ENCODE peak calls at places on chromosomes 11 and 22, in seven cellular contexts. A, U, B, D, H, L and X are unnamed samples.

GRCh38 chr11:76592025-76592914 is 78.3 kb downstream of the LRRC32 start:
- DNase-seq in A (no peak), U (no peak), B (no peak), D (no peak), H (no peak), L (no peak), X (peak)

GRCh38 chr11:120184371-120184945 is 26.4 kb upstream of the OAF start:
- DNase-seq in A (no peak), U (no peak), B (peak), D (no peak), H (no peak), L (no peak), X (no peak)

GRCh38 chr11:112837162-112837826 is 123.9 kb upstream of the NCAM1 start:
- DNase-seq in A (peak), U (no peak), B (peak), D (peak), H (peak), L (no peak), X (no peak)

GRCh38 chr22:46569055-46569847 is 31.8 kb upstream of the CELSR1 start:
- DNase-seq in A (no peak), U (peak), B (no peak), D (no peak), H (no peak), L (no peak), X (no peak)

GRCh38 chr11:8031248-8032115 is 44.3 kb downstream of the EIF3F start:
- DNase-seq in A (no peak), U (no peak), B (no peak), D (no peak), H (no peak), L (no peak), X (no peak)

GRCh38 chr11:114068327-114068726 is 8.8 kb downstream of the ZBTB16 start:
- DNase-seq in A (no peak), U (no peak), B (no peak), D (no peak), H (no peak), L (no peak), X (no peak)

GRCh38 chr11:12005476-12005875 is 3.0 kb downstream of the DKK3 start:
- DNase-seq in A (no peak), U (no peak), B (peak), D (peak), H (no peak), L (no peak), X (no peak)

GRCh38 chr22:27542602-27543001 is 259.0 kb downstream of the MN1 start:
- DNase-seq in A (no peak), U (no peak), B (no peak), D (no peak), H (no peak), L (no peak), X (no peak)

GRCh38 chr22:27393371-27393770 is 408.2 kb downstream of the MN1 start:
- DNase-seq in A (no peak), U (no peak), B (peak), D (peak), H (no peak), L (no peak), X (no peak)

GRCh38 chr22:45329536-45329936 is 19.8 kb downstream of the FAM118A start:
- DNase-seq in A (no peak), U (no peak), B (no peak), D (no peak), H (no peak), L (no peak), X (no peak)

GRCh38 chr11:36411202-36411640 is 98.9 kb downstream of the TRAF6 start:
- DNase-seq in A (no peak), U (no peak), B (no peak), D (no peak), H (no peak), L (peak), X (no peak)

GRCh38 chr11:60950933-60951610 is 904 bp downstream of the SLC15A3 start:
- DNase-seq in A (peak), U (peak), B (peak), D (no peak), H (no peak), L (no peak), X (peak)

GRCh38 chr11:124183045-124183444 is at the start of gene OR10D3:
- DNase-seq in A (no peak), U (no peak), B (no peak), D (no peak), H (no peak), L (no peak), X (no peak)

GRCh38 chr22:19664951-19665783 is 49.1 kb upstream of the SEPTIN5 start:
- DNase-seq in A (no peak), U (no peak), B (no peak), D (no peak), H (no peak), L (no peak), X (no peak)

GRCh38 chr22:45246060-45246985 is 5.6 kb upstream of the KIAA0930 start:
- DNase-seq in A (no peak), U (no peak), B (peak), D (peak), H (peak), L (no peak), X (peak)

GRCh38 chr22:17579535-17579981 is 16.3 kb downstream of the SLC25A18 start:
- DNase-seq in A (no peak), U (no peak), B (no peak), D (no peak), H (no peak), L (no peak), X (no peak)

GRCh38 chr22:21710156-21710555 is 25.4 kb downstream of the YPEL1 start:
- DNase-seq in A (no peak), U (no peak), B (peak), D (peak), H (no peak), L (no peak), X (no peak)

GRCh38 chr22:41672780-41673509 is 15.7 kb downstream of the SNU13 start:
- DNase-seq in A (peak), U (no peak), B (peak), D (peak), H (no peak), L (peak), X (peak)

GRCh38 chr11:955154-956049 is 29.7 kb downstream of the AP2A2 start:
- DNase-seq in A (no peak), U (no peak), B (no peak), D (peak), H (no peak), L (no peak), X (no peak)

GRCh38 chr22:26689553-26690301 is 32.3 kb downstream of the MIAT start:
- DNase-seq in A (peak), U (peak), B (no peak), D (no peak), H (no peak), L (no peak), X (no peak)

GRCh38 chr11:10764412-10764811 is 13.4 kb downstream of the CTR9 start:
- DNase-seq in A (no peak), U (no peak), B (no peak), D (no peak), H (no peak), L (no peak), X (no peak)

GRCh38 chr11:109298865-109299264 is 123.1 kb upstream of the C11orf87 start:
- DNase-seq in A (no peak), U (no peak), B (peak), D (no peak), H (no peak), L (no peak), X (no peak)

GRCh38 chr22:20644071-20644642 is 129.8 kb upstream of the SERPIND1 start:
- DNase-seq in A (no peak), U (no peak), B (no peak), D (no peak), H (no peak), L (no peak), X (no peak)

GRCh38 chr11:35247428-35247827 is 108.5 kb downstream of the CD44 start:
- DNase-seq in A (no peak), U (no peak), B (no peak), D (no peak), H (no peak), L (no peak), X (no peak)

DNA sequence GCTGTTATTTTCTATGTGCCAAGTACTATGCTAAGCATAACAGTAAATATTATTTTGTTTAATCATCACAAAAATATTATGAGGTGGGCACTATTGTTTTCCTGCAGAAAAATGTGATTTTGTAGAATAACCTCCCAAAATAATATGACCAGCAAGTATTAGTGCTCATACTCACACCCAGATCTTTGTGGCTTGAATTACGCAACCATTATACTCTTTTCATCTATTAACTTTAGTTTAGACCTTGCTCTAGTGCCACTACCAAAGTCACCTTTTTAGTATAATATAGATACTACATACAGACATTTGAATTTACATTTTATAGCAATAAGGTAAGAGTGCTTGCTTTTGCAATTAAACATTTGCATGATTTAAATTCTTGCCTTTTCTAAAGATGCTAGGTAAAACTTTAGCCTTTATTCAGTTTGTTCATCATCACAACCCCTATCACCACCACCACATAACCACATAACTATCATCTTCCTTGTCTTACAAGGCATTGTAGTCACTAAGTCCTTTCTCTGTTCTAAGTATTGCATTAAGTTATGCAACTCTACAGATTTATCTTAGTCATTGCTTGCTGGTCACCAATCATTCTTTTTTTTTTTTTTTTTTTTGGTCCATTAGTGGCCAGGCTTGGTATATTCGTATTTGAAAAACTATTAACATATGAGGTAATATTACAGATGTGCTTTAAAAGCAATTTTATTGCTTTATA is 68.4 kb downstream of the GAS2 start:
- DNase-seq in A (no peak), U (no peak), B (peak), D (no peak), H (no peak), L (no peak), X (no peak)
- H3K4me2 ChIP-seq in A (no peak), U (no peak), B (no peak), D (no peak), H (no peak), L (no peak), X (no peak)

GRCh38 chr11:70901951-70902521 is 350.3 kb downstream of the SHANK2 start:
- DNase-seq in A (no peak), U (no peak), B (peak), D (no peak), H (no peak), L (no peak), X (no peak)
- TF ChIP-seq EZH2phosphoT487 in A (no peak), U (no peak), B (no peak), D (no peak), H (no peak), L (no peak), X (no peak)

DNA sequence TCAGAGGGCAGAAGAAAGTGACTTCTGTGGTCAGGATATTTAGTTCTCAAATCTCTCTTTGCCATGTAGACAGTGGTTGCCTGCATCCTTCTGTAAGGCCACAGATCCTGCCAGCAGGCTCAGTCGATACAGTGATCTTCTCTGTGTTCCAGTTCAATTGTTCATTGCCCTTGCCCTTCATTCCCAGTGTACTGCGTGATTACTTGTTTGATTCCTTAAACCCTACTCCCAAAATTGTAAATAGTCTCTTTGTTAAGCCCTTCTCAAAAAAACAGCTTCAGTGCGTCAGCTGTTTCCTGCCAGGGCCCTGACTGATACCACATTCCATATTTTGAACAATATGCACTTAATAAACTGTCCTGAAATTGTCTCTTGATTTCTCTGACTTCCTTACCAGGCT is 9.3 kb upstream of the TYR start:
- DNase-seq in A (no peak), U (no peak), B (no peak), D (no peak), H (no peak), L (no peak), X (no peak)
- H2AFZ ChIP-seq in A (no peak), U (no peak), B (no peak), D (no peak), H (no peak), L (no peak), X (no peak)

DNA sequence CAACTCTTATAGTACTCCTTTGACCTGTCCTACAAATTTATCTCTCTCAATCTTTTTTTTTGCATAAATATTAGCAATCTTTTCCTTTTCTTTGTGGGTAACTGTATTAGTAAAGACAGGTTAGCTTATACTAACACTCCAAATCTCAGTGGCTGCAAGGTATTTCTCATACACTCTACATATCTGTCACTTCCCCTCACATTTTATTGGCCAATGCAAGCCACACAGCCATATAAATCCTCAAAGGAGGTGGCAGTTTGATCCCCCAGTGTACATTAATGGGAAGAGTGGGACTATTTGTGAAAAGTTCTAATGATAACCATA is 42.6 kb upstream of the EED start:
- DNase-seq in A (no peak), U (no peak), B (no peak), D (no peak), H (no peak), L (peak), X (no peak)
- H3K4me2 ChIP-seq in A (peak), U (peak), B (peak), D (no peak), H (peak), L (peak), X (peak)

GRCh38 chr11:118088531-118088930 is 1.8 kb upstream of the SMIM35 start:
- DNase-seq in A (no peak), U (no peak), B (no peak), D (peak), H (no peak), L (no peak), X (no peak)

GRCh38 chr11:118087933-118088332 is 1.2 kb upstream of the SMIM35 start:
- DNase-seq in A (no peak), U (no peak), B (no peak), D (no peak), H (no peak), L (no peak), X (no peak)

GRCh38 chr11:118084656-118085055 is 2.1 kb downstream of the SMIM35 start:
- DNase-seq in A (no peak), U (no peak), B (no peak), D (no peak), H (no peak), L (no peak), X (no peak)

GRCh38 chr11:118084247-118084646 is 2.5 kb downstream of the SMIM35 start:
- DNase-seq in A (no peak), U (no peak), B (peak), D (peak), H (no peak), L (no peak), X (peak)

GRCh38 chr11:118086913-118087768 is at the start of gene SMIM35:
- DNase-seq in A (no peak), U (no peak), B (no peak), D (no peak), H (no peak), L (no peak), X (no peak)
- TF ChIP-seq EZH2phosphoT487 in A (no peak), U (no peak), B (no peak), D (no peak), H (no peak), L (no peak), X (no peak)

DNA sequence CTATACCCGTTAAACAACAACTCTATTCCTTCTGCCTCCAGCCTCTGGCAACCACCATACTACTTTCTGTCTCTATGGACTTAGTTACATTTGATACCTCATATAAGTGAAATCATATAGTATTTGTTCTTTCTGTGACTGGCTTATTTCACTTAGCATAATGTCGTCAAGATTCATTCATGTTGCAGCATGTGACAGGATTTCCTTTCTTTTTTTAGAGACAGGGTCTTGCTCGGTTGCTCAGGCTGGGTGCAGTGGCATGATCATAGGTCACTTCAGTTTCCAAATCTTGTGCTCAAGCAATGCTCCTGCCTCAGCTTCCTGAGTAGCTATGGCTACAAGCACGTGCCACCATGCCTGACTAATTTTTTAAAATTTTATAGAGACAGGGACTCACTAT is 29.4 kb upstream of the SORL1 start:
- DNase-seq in A (no peak), U (no peak), B (no peak), D (no peak), H (no peak), L (peak), X (no peak)
- H2AFZ ChIP-seq in A (no peak), U (no peak), B (no peak), D (no peak), H (no peak), L (peak), X (no peak)